ENCODE peak calls at places on chromosomes 7 and 10, in nine cellular contexts. One of them, this sample, is unnamed.

GRCh38 chr7:8206950-8207349 is 55.0 kb downstream of the ICA1 start:
- DNase-seq in HCEC 1CT: no peak
- DNase-seq in HFFc6: no peak
- DNase-seq in AG09309: no peak
- DNase-seq in dermis blood vessel endothelial cell: no peak
- DNase-seq in CMK: no peak
- DNase-seq in WTC11: no peak
- DNase-seq in retina: no peak
- DNase-seq in stimulated activated CD4-positive, alpha-beta T cell treated with anti-CD3 and anti-CD28 coated beads, Interleukin-15, amount 100 ng/mL, for 24 hours: no peak
- DNase-seq in this sample: no peak

GRCh38 chr7:12570148-12570528 is 382 bp upstream of the SCIN start:
- DNase-seq in HCEC 1CT: no peak
- DNase-seq in HFFc6: no peak
- DNase-seq in AG09309: no peak
- DNase-seq in dermis blood vessel endothelial cell: no peak
- DNase-seq in CMK: no peak
- DNase-seq in WTC11: no peak
- DNase-seq in retina: no peak
- DNase-seq in stimulated activated CD4-positive, alpha-beta T cell treated with anti-CD3 and anti-CD28 coated beads, Interleukin-15, amount 100 ng/mL, for 24 hours: no peak
- DNase-seq in this sample: peak

GRCh38 chr10:75662715-75663114 is 231.3 kb downstream of the LRMDA start:
- DNase-seq in HCEC 1CT: no peak
- DNase-seq in HFFc6: peak
- DNase-seq in AG09309: peak
- DNase-seq in dermis blood vessel endothelial cell: no peak
- DNase-seq in CMK: no peak
- DNase-seq in WTC11: no peak
- DNase-seq in retina: no peak
- DNase-seq in stimulated activated CD4-positive, alpha-beta T cell treated with anti-CD3 and anti-CD28 coated beads, Interleukin-15, amount 100 ng/mL, for 24 hours: no peak
- DNase-seq in this sample: no peak

GRCh38 chr7:41994746-41995110 is 242.3 kb downstream of the GLI3 start:
- DNase-seq in HCEC 1CT: no peak
- DNase-seq in HFFc6: no peak
- DNase-seq in AG09309: no peak
- DNase-seq in dermis blood vessel endothelial cell: no peak
- DNase-seq in CMK: no peak
- DNase-seq in WTC11: no peak
- DNase-seq in retina: no peak
- DNase-seq in stimulated activated CD4-positive, alpha-beta T cell treated with anti-CD3 and anti-CD28 coated beads, Interleukin-15, amount 100 ng/mL, for 24 hours: no peak
- DNase-seq in this sample: no peak

GRCh38 chr7:151148319-151149259 is 18.9 kb downstream of the GBX1 start:
- DNase-seq in HCEC 1CT: no peak
- DNase-seq in HFFc6: no peak
- DNase-seq in AG09309: no peak
- DNase-seq in dermis blood vessel endothelial cell: no peak
- DNase-seq in CMK: no peak
- DNase-seq in WTC11: no peak
- DNase-seq in retina: no peak
- DNase-seq in stimulated activated CD4-positive, alpha-beta T cell treated with anti-CD3 and anti-CD28 coated beads, Interleukin-15, amount 100 ng/mL, for 24 hours: no peak
- DNase-seq in this sample: no peak

GRCh38 chr7:34727464-34727995 is 69.5 kb downstream of the NPSR1 start:
- DNase-seq in HCEC 1CT: no peak
- DNase-seq in HFFc6: no peak
- DNase-seq in AG09309: no peak
- DNase-seq in dermis blood vessel endothelial cell: no peak
- DNase-seq in CMK: no peak
- DNase-seq in WTC11: no peak
- DNase-seq in retina: no peak
- DNase-seq in stimulated activated CD4-positive, alpha-beta T cell treated with anti-CD3 and anti-CD28 coated beads, Interleukin-15, amount 100 ng/mL, for 24 hours: no peak
- DNase-seq in this sample: peak

GRCh38 chr10:114482915-114483314 is 78.6 kb upstream of the AFAP1L2 start:
- DNase-seq in HCEC 1CT: no peak
- DNase-seq in HFFc6: no peak
- DNase-seq in AG09309: no peak
- DNase-seq in dermis blood vessel endothelial cell: no peak
- DNase-seq in CMK: no peak
- DNase-seq in WTC11: no peak
- DNase-seq in retina: no peak
- DNase-seq in stimulated activated CD4-positive, alpha-beta T cell treated with anti-CD3 and anti-CD28 coated beads, Interleukin-15, amount 100 ng/mL, for 24 hours: no peak
- DNase-seq in this sample: no peak

GRCh38 chr10:525565-526315 is 163.7 kb downstream of the DIP2C start:
- DNase-seq in HCEC 1CT: no peak
- DNase-seq in HFFc6: no peak
- DNase-seq in AG09309: no peak
- DNase-seq in dermis blood vessel endothelial cell: no peak
- DNase-seq in CMK: no peak
- DNase-seq in WTC11: no peak
- DNase-seq in retina: no peak
- DNase-seq in stimulated activated CD4-positive, alpha-beta T cell treated with anti-CD3 and anti-CD28 coated beads, Interleukin-15, amount 100 ng/mL, for 24 hours: no peak
- DNase-seq in this sample: no peak

GRCh38 chr7:121116399-121116798 is 127.9 kb downstream of the CPED1 start:
- DNase-seq in HCEC 1CT: peak
- DNase-seq in HFFc6: no peak
- DNase-seq in AG09309: no peak
- DNase-seq in dermis blood vessel endothelial cell: no peak
- DNase-seq in CMK: no peak
- DNase-seq in WTC11: no peak
- DNase-seq in retina: no peak
- DNase-seq in stimulated activated CD4-positive, alpha-beta T cell treated with anti-CD3 and anti-CD28 coated beads, Interleukin-15, amount 100 ng/mL, for 24 hours: no peak
- DNase-seq in this sample: no peak

GRCh38 chr10:49096890-49097445 is 18.4 kb downstream of the VSTM4 start:
- DNase-seq in HCEC 1CT: no peak
- DNase-seq in HFFc6: no peak
- DNase-seq in AG09309: no peak
- DNase-seq in dermis blood vessel endothelial cell: no peak
- DNase-seq in CMK: no peak
- DNase-seq in WTC11: no peak
- DNase-seq in retina: no peak
- DNase-seq in stimulated activated CD4-positive, alpha-beta T cell treated with anti-CD3 and anti-CD28 coated beads, Interleukin-15, amount 100 ng/mL, for 24 hours: no peak
- DNase-seq in this sample: no peak

GRCh38 chr10:43408331-43408709 is 666 bp downstream of the HNRNPF start:
- DNase-seq in HCEC 1CT: no peak
- DNase-seq in HFFc6: no peak
- DNase-seq in AG09309: no peak
- DNase-seq in dermis blood vessel endothelial cell: no peak
- DNase-seq in CMK: no peak
- DNase-seq in WTC11: no peak
- DNase-seq in retina: no peak
- DNase-seq in stimulated activated CD4-positive, alpha-beta T cell treated with anti-CD3 and anti-CD28 coated beads, Interleukin-15, amount 100 ng/mL, for 24 hours: no peak
- DNase-seq in this sample: no peak

GRCh38 chr10:67788028-67788886 is 49.7 kb downstream of the DNAJC12 start:
- DNase-seq in HCEC 1CT: peak
- DNase-seq in HFFc6: no peak
- DNase-seq in AG09309: no peak
- DNase-seq in dermis blood vessel endothelial cell: peak
- DNase-seq in CMK: peak
- DNase-seq in WTC11: peak
- DNase-seq in retina: peak
- DNase-seq in stimulated activated CD4-positive, alpha-beta T cell treated with anti-CD3 and anti-CD28 coated beads, Interleukin-15, amount 100 ng/mL, for 24 hours: peak
- DNase-seq in this sample: no peak

GRCh38 chr7:42125321-42125720 is 111.7 kb downstream of the GLI3 start:
- DNase-seq in HCEC 1CT: no peak
- DNase-seq in HFFc6: no peak
- DNase-seq in AG09309: no peak
- DNase-seq in dermis blood vessel endothelial cell: no peak
- DNase-seq in CMK: no peak
- DNase-seq in WTC11: no peak
- DNase-seq in retina: peak
- DNase-seq in stimulated activated CD4-positive, alpha-beta T cell treated with anti-CD3 and anti-CD28 coated beads, Interleukin-15, amount 100 ng/mL, for 24 hours: no peak
- DNase-seq in this sample: no peak

GRCh38 chr7:35036361-35037171 is 719 bp downstream of the DPY19L1 start:
- DNase-seq in HCEC 1CT: peak
- DNase-seq in HFFc6: peak
- DNase-seq in AG09309: no peak
- DNase-seq in dermis blood vessel endothelial cell: peak
- DNase-seq in CMK: no peak
- DNase-seq in WTC11: peak
- DNase-seq in retina: peak
- DNase-seq in stimulated activated CD4-positive, alpha-beta T cell treated with anti-CD3 and anti-CD28 coated beads, Interleukin-15, amount 100 ng/mL, for 24 hours: peak
- DNase-seq in this sample: peak

GRCh38 chr7:34087892-34088891 is 182.9 kb downstream of the BMPER start:
- DNase-seq in HCEC 1CT: peak
- DNase-seq in HFFc6: peak
- DNase-seq in AG09309: no peak
- DNase-seq in dermis blood vessel endothelial cell: peak
- DNase-seq in CMK: peak
- DNase-seq in WTC11: peak
- DNase-seq in retina: peak
- DNase-seq in stimulated activated CD4-positive, alpha-beta T cell treated with anti-CD3 and anti-CD28 coated beads, Interleukin-15, amount 100 ng/mL, for 24 hours: peak
- DNase-seq in this sample: no peak

GRCh38 chr10:103492655-103493261 is 747 bp upstream of the NEURL1 start:
- DNase-seq in HCEC 1CT: no peak
- DNase-seq in HFFc6: no peak
- DNase-seq in AG09309: no peak
- DNase-seq in dermis blood vessel endothelial cell: no peak
- DNase-seq in CMK: no peak
- DNase-seq in WTC11: no peak
- DNase-seq in retina: peak
- DNase-seq in stimulated activated CD4-positive, alpha-beta T cell treated with anti-CD3 and anti-CD28 coated beads, Interleukin-15, amount 100 ng/mL, for 24 hours: no peak
- DNase-seq in this sample: no peak

GRCh38 chr10:77925795-77926565 is 575 bp downstream of the DLG5 start:
- DNase-seq in HCEC 1CT: peak
- DNase-seq in HFFc6: no peak
- DNase-seq in AG09309: no peak
- DNase-seq in dermis blood vessel endothelial cell: peak
- DNase-seq in CMK: no peak
- DNase-seq in WTC11: peak
- DNase-seq in retina: peak
- DNase-seq in stimulated activated CD4-positive, alpha-beta T cell treated with anti-CD3 and anti-CD28 coated beads, Interleukin-15, amount 100 ng/mL, for 24 hours: peak
- DNase-seq in this sample: peak

GRCh38 chr7:128904381-128905197 is 5.9 kb downstream of the KCP start:
- DNase-seq in HCEC 1CT: peak
- DNase-seq in HFFc6: peak
- DNase-seq in AG09309: no peak
- DNase-seq in dermis blood vessel endothelial cell: peak
- DNase-seq in CMK: no peak
- DNase-seq in WTC11: no peak
- DNase-seq in retina: peak
- DNase-seq in stimulated activated CD4-positive, alpha-beta T cell treated with anti-CD3 and anti-CD28 coated beads, Interleukin-15, amount 100 ng/mL, for 24 hours: no peak
- DNase-seq in this sample: no peak

GRCh38 chr10:113433711-113434110 is 119.1 kb upstream of the HABP2 start:
- DNase-seq in HCEC 1CT: no peak
- DNase-seq in HFFc6: no peak
- DNase-seq in AG09309: no peak
- DNase-seq in dermis blood vessel endothelial cell: no peak
- DNase-seq in CMK: no peak
- DNase-seq in WTC11: no peak
- DNase-seq in retina: no peak
- DNase-seq in stimulated activated CD4-positive, alpha-beta T cell treated with anti-CD3 and anti-CD28 coated beads, Interleukin-15, amount 100 ng/mL, for 24 hours: no peak
- DNase-seq in this sample: no peak

GRCh38 chr10:92126100-92126650 is 164.7 kb downstream of the CPEB3 start:
- DNase-seq in HCEC 1CT: no peak
- DNase-seq in HFFc6: no peak
- DNase-seq in AG09309: no peak
- DNase-seq in dermis blood vessel endothelial cell: peak
- DNase-seq in CMK: no peak
- DNase-seq in WTC11: no peak
- DNase-seq in retina: no peak
- DNase-seq in stimulated activated CD4-positive, alpha-beta T cell treated with anti-CD3 and anti-CD28 coated beads, Interleukin-15, amount 100 ng/mL, for 24 hours: no peak
- DNase-seq in this sample: no peak

GRCh38 chr7:134602921-134603394 is 43.7 kb upstream of the BPGM start:
- DNase-seq in HCEC 1CT: no peak
- DNase-seq in HFFc6: no peak
- DNase-seq in AG09309: no peak
- DNase-seq in dermis blood vessel endothelial cell: no peak
- DNase-seq in CMK: no peak
- DNase-seq in WTC11: no peak
- DNase-seq in retina: no peak
- DNase-seq in stimulated activated CD4-positive, alpha-beta T cell treated with anti-CD3 and anti-CD28 coated beads, Interleukin-15, amount 100 ng/mL, for 24 hours: no peak
- DNase-seq in this sample: no peak

GRCh38 chr7:132275384-132275783 is 300.9 kb downstream of the PLXNA4 start:
- DNase-seq in HCEC 1CT: no peak
- DNase-seq in HFFc6: no peak
- DNase-seq in AG09309: no peak
- DNase-seq in dermis blood vessel endothelial cell: no peak
- DNase-seq in CMK: no peak
- DNase-seq in WTC11: no peak
- DNase-seq in retina: no peak
- DNase-seq in stimulated activated CD4-positive, alpha-beta T cell treated with anti-CD3 and anti-CD28 coated beads, Interleukin-15, amount 100 ng/mL, for 24 hours: no peak
- DNase-seq in this sample: no peak

GRCh38 chr10:114925675-114926204 is 12.3 kb upstream of the TRUB1 start:
- DNase-seq in HCEC 1CT: peak
- DNase-seq in HFFc6: peak
- DNase-seq in AG09309: no peak
- DNase-seq in dermis blood vessel endothelial cell: peak
- DNase-seq in CMK: no peak
- DNase-seq in WTC11: no peak
- DNase-seq in retina: no peak
- DNase-seq in stimulated activated CD4-positive, alpha-beta T cell treated with anti-CD3 and anti-CD28 coated beads, Interleukin-15, amount 100 ng/mL, for 24 hours: peak
- DNase-seq in this sample: peak

GRCh38 chr10:80709879-80710278 is 172.2 kb downstream of the SH2D4B start:
- DNase-seq in HCEC 1CT: no peak
- DNase-seq in HFFc6: no peak
- DNase-seq in AG09309: no peak
- DNase-seq in dermis blood vessel endothelial cell: no peak
- DNase-seq in CMK: no peak
- DNase-seq in WTC11: no peak
- DNase-seq in retina: no peak
- DNase-seq in stimulated activated CD4-positive, alpha-beta T cell treated with anti-CD3 and anti-CD28 coated beads, Interleukin-15, amount 100 ng/mL, for 24 hours: no peak
- DNase-seq in this sample: no peak

GRCh38 chr10:133191651-133192050 is 31.6 kb downstream of the KNDC1 start:
- DNase-seq in HCEC 1CT: no peak
- DNase-seq in HFFc6: no peak
- DNase-seq in AG09309: no peak
- DNase-seq in dermis blood vessel endothelial cell: no peak
- DNase-seq in CMK: no peak
- DNase-seq in WTC11: no peak
- DNase-seq in retina: no peak
- DNase-seq in stimulated activated CD4-positive, alpha-beta T cell treated with anti-CD3 and anti-CD28 coated beads, Interleukin-15, amount 100 ng/mL, for 24 hours: no peak
- DNase-seq in this sample: no peak

GRCh38 chr10:128322950-128323349 is 196.7 kb upstream of the MKI67 start:
- DNase-seq in HCEC 1CT: no peak
- DNase-seq in HFFc6: no peak
- DNase-seq in AG09309: no peak
- DNase-seq in dermis blood vessel endothelial cell: no peak
- DNase-seq in CMK: no peak
- DNase-seq in WTC11: no peak
- DNase-seq in retina: no peak
- DNase-seq in stimulated activated CD4-positive, alpha-beta T cell treated with anti-CD3 and anti-CD28 coated beads, Interleukin-15, amount 100 ng/mL, for 24 hours: no peak
- DNase-seq in this sample: no peak

GRCh38 chr7:149569726-149570422 is 72.3 kb upstream of the ZNF746 start:
- DNase-seq in HCEC 1CT: no peak
- DNase-seq in HFFc6: no peak
- DNase-seq in AG09309: no peak
- DNase-seq in dermis blood vessel endothelial cell: no peak
- DNase-seq in CMK: no peak
- DNase-seq in WTC11: no peak
- DNase-seq in retina: no peak
- DNase-seq in stimulated activated CD4-positive, alpha-beta T cell treated with anti-CD3 and anti-CD28 coated beads, Interleukin-15, amount 100 ng/mL, for 24 hours: no peak
- DNase-seq in this sample: no peak

GRCh38 chr10:71365366-71365765 is 31.4 kb upstream of the CDH23 start:
- DNase-seq in HCEC 1CT: no peak
- DNase-seq in HFFc6: no peak
- DNase-seq in AG09309: no peak
- DNase-seq in dermis blood vessel endothelial cell: no peak
- DNase-seq in CMK: no peak
- DNase-seq in WTC11: no peak
- DNase-seq in retina: no peak
- DNase-seq in stimulated activated CD4-positive, alpha-beta T cell treated with anti-CD3 and anti-CD28 coated beads, Interleukin-15, amount 100 ng/mL, for 24 hours: no peak
- DNase-seq in this sample: no peak

GRCh38 chr10:12510566-12510965 is 161.2 kb downstream of the CAMK1D start:
- DNase-seq in HCEC 1CT: no peak
- DNase-seq in HFFc6: no peak
- DNase-seq in AG09309: no peak
- DNase-seq in dermis blood vessel endothelial cell: no peak
- DNase-seq in CMK: no peak
- DNase-seq in WTC11: no peak
- DNase-seq in retina: no peak
- DNase-seq in stimulated activated CD4-positive, alpha-beta T cell treated with anti-CD3 and anti-CD28 coated beads, Interleukin-15, amount 100 ng/mL, for 24 hours: no peak
- DNase-seq in this sample: no peak

GRCh38 chr10:103472005-103472404 is 7.0 kb downstream of the CALHM3 start:
- DNase-seq in HCEC 1CT: no peak
- DNase-seq in HFFc6: no peak
- DNase-seq in AG09309: no peak
- DNase-seq in dermis blood vessel endothelial cell: no peak
- DNase-seq in CMK: no peak
- DNase-seq in WTC11: no peak
- DNase-seq in retina: no peak
- DNase-seq in stimulated activated CD4-positive, alpha-beta T cell treated with anti-CD3 and anti-CD28 coated beads, Interleukin-15, amount 100 ng/mL, for 24 hours: no peak
- DNase-seq in this sample: no peak

GRCh38 chr7:127438836-127439235 is 46.3 kb upstream of the ZNF800 start:
- DNase-seq in HCEC 1CT: no peak
- DNase-seq in HFFc6: no peak
- DNase-seq in AG09309: no peak
- DNase-seq in dermis blood vessel endothelial cell: no peak
- DNase-seq in CMK: no peak
- DNase-seq in WTC11: no peak
- DNase-seq in retina: no peak
- DNase-seq in stimulated activated CD4-positive, alpha-beta T cell treated with anti-CD3 and anti-CD28 coated beads, Interleukin-15, amount 100 ng/mL, for 24 hours: no peak
- DNase-seq in this sample: no peak

This sample was measured in PC-9.